ENCODE peak calls at places on chromosomes 1 and 21, in five cellular contexts. Y is H1, Z is K562, B is suprapubic skin, L is HCT116. O is an unnamed sample.

GRCh38 chr1:160204526-160205241 is 500 bp upstream of the PEA15 start:
- DNase-seq in Y (no peak), Z (no peak), B (no peak), L (no peak), O (peak)

GRCh38 chr1:8543965-8544364 is 226.1 kb downstream of the SLC45A1 start:
- DNase-seq in Y (no peak), Z (no peak), B (no peak), L (no peak), O (no peak)

GRCh38 chr1:233300326-233300725 is 4.8 kb upstream of the PCNX2 start:
- DNase-seq in Y (no peak), Z (no peak), B (no peak), L (no peak), O (no peak)

GRCh38 chr1:6623269-6623965 is 1.3 kb upstream of the THAP3 start:
- DNase-seq in Y (no peak), Z (no peak), B (no peak), L (no peak), O (no peak)

GRCh38 chr1:16351449-16351993 is 759 bp downstream of the FBXO42 start:
- DNase-seq in Y (no peak), Z (no peak), B (no peak), L (no peak), O (no peak)

GRCh38 chr1:86207323-86207722 is 50.8 kb upstream of the COL24A1 start:
- DNase-seq in Y (no peak), Z (no peak), B (no peak), L (no peak), O (no peak)

GRCh38 chr1:151372411-151372934 is at the start of gene SELENBP1:
- DNase-seq in Y (peak), Z (peak), B (peak), L (no peak), O (no peak)

GRCh38 chr1:169466259-169467230 is 19.2 kb downstream of the SLC19A2 start:
- DNase-seq in Y (no peak), Z (peak), B (no peak), L (peak), O (no peak)

GRCh38 chr1:19815801-19816736 is 986 bp upstream of the RNF186 start:
- DNase-seq in Y (no peak), Z (no peak), B (peak), L (no peak), O (no peak)

GRCh38 chr1:208117410-208117809 is 126.8 kb downstream of the PLXNA2 start:
- DNase-seq in Y (no peak), Z (no peak), B (no peak), L (no peak), O (no peak)

GRCh38 chr1:52814465-52814864 is 28.1 kb upstream of the ZYG11A start:
- DNase-seq in Y (no peak), Z (no peak), B (no peak), L (peak), O (no peak)

GRCh38 chr1:3070654-3071506 is 1.9 kb downstream of the PRDM16 start:
- DNase-seq in Y (peak), Z (no peak), B (no peak), L (no peak), O (no peak)

GRCh38 chr1:38875811-38876210 is 2.7 kb upstream of the MYCBP start:
- DNase-seq in Y (no peak), Z (no peak), B (no peak), L (no peak), O (no peak)

GRCh38 chr1:38870996-38871395 is 2.2 kb downstream of the MYCBP start:
- DNase-seq in Y (no peak), Z (no peak), B (no peak), L (no peak), O (no peak)

GRCh38 chr1:38872401-38873026 is 634 bp downstream of the MYCBP start:
- DNase-seq in Y (no peak), Z (no peak), B (no peak), L (no peak), O (no peak)

GRCh38 chr1:38873027-38873969 is at the start of gene MYCBP:
- DNase-seq in Y (peak), Z (peak), B (peak), L (peak), O (peak)
- TF ChIP-seq POLR2A in Y (no peak), Z (peak), B (no peak), L (peak), O (peak)

GRCh38 chr1:228151170-228151513 is 1.4 kb downstream of the GJC2 start:
- DNase-seq in Y (no peak), Z (no peak), B (no peak), L (no peak), O (no peak)

GRCh38 chr1:228152918-228153258 is 3.2 kb downstream of the GJC2 start:
- DNase-seq in Y (no peak), Z (no peak), B (no peak), L (no peak), O (no peak)

GRCh38 chr1:228152097-228152917 is 2.6 kb downstream of the GJC2 start:
- DNase-seq in Y (no peak), Z (no peak), B (no peak), L (no peak), O (no peak)

GRCh38 chr1:228150458-228151169 is 884 bp downstream of the GJC2 start:
- DNase-seq in Y (peak), Z (peak), B (no peak), L (no peak), O (no peak)

DNA sequence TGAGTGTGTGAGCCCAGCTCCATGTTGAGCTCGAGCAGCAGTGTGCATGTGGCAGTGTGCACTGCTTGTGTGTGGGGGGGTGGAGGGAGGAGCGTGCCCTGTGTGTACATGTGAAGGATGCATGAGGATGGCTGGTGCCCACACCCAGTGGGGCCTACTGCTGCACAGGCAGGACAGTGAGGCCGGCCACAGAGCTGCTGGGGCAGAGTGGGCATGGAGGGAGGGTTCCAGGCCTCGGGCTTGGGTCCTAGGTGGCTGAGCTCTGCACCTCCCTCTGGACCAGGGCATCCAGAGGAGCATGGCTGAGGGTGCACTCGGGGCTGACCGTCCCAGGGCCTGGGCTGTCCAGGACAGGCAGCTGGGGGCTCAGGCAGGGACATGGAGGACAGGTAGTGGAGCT is 1.8 kb downstream of the GJC2 start:
- DNase-seq in Y (no peak), Z (no peak), B (no peak), L (no peak), O (no peak)
- TF ChIP-seq POLR2AphosphoS5 in Y (no peak), Z (no peak), B (no peak), L (no peak), O (no peak)

GRCh38 chr1:206448471-206448870 is 21.8 kb upstream of the IKBKE start:
- DNase-seq in Y (no peak), Z (no peak), B (peak), L (no peak), O (no peak)
- TF ChIP-seq POLR2A in Y (no peak), Z (no peak), B (no peak), L (no peak), O (no peak)

DNA sequence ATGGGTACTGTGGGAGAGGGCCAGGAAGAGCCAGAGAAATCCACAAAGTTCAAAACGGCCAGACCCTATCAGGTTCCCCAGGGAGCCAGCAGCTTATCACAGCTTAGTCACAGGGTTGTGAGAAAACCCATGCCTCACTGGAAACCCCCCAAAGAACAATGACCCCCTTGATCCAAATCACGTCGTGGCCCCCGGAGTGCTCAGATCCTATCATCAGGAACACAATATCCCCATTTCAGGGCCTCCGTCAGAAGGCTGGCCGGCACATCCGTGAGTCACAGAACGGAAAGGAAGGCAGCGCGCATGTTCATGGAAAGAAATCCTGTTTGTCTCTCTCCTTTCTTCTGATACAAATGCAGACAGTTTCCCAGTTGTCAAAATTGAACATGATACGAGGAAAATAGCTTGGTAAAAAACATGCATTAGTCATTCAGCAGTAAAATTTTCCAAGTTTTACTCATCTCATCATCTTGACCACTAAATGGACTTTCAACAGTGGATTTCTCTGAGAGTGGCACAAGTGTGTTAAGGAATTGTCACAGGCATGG is 125.0 kb downstream of the RIPK4 start:
- DNase-seq in Y (no peak), Z (no peak), B (peak), L (no peak), O (no peak)
- TF ChIP-seq POLR2AphosphoS5 in Y (no peak), Z (no peak), B (no peak), L (no peak), O (no peak)

GRCh38 chr1:148334339-148335130 is 148.6 kb downstream of the PPIAL4G start:
- DNase-seq in Y (peak), Z (peak), B (peak), L (peak), O (no peak)
- TF ChIP-seq POLR2A in Y (peak), Z (peak), B (peak), L (peak), O (peak)

DNA sequence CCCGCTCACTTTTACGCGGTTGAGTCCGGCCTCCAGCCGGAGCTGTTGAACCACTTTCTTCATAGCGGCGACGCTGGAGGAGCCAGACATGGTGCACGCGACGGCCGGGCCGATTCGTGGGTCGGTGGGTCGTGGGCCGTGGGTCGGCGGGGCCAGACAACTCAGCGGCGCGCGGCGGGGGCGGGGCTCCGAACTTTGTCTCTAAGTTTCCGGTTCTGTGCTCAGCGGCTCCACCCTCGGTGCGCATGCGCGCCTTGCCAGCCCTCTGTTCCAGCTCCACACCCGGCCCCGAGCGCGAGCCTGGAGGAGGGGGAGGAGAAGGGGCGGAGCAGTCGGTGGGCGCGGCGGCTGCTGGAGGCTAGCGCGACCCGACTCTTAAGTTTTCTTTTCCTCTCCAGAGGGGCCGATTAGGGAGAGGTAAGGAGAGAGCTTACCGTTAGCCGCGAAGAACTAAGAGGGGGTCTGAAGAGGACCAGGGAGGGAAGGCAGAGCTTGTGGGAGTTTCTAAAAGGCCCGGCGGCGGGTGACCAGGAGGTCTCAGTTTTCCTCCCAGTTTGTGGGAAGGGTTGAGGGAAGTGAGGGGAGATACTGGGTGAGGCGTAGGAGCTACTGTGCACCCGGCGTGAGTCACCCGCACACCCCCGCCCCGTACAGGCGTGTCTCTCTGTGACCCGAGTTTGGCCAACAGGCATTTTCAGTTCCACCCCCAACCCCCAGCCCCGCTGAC is at the start of the genes GNG5 and SPATA1:
- DNase-seq in Y (peak), Z (peak), B (peak), L (peak), O (peak)
- TF ChIP-seq POLR2AphosphoS5 in Y (no peak), Z (peak), B (no peak), L (peak), O (peak)

GRCh38 chr1:193313354-193314140 is 127.1 kb upstream of the B3GALT2 start:
- DNase-seq in Y (no peak), Z (no peak), B (no peak), L (no peak), O (no peak)
- TF ChIP-seq POLR2A in Y (no peak), Z (no peak), B (no peak), L (no peak), O (no peak)

O was measured in GM12892.